ENCODE peak calls at places on chromosomes 7 and 10, in four cellular contexts. One of them, this sample, is unnamed.

GRCh38 chr7:150564045-150564444 is 3.1 kb upstream of the GIMAP4 start:
- DNase-seq in hypothalamus: no peak
- DNase-seq in activated T-helper 1 cell treated with Interleukin-2 at 50 U/mL for 16 hours: no peak
- DNase-seq in T-helper 2 cell: peak
- DNase-seq in this sample: no peak

GRCh38 chr10:97915761-97916160 is 66.1 kb downstream of the GOLGA7B start:
- DNase-seq in hypothalamus: peak
- DNase-seq in activated T-helper 1 cell treated with Interleukin-2 at 50 U/mL for 16 hours: no peak
- DNase-seq in T-helper 2 cell: no peak
- DNase-seq in this sample: no peak

GRCh38 chr7:112010994-112011393 is 195.2 kb downstream of the DOCK4 start:
- DNase-seq in hypothalamus: no peak
- DNase-seq in activated T-helper 1 cell treated with Interleukin-2 at 50 U/mL for 16 hours: no peak
- DNase-seq in T-helper 2 cell: no peak
- DNase-seq in this sample: no peak

GRCh38 chr7:88759216-88759955 is at the start of gene ZNF804B:
- DNase-seq in hypothalamus: peak
- DNase-seq in activated T-helper 1 cell treated with Interleukin-2 at 50 U/mL for 16 hours: no peak
- DNase-seq in T-helper 2 cell: no peak
- DNase-seq in this sample: peak

GRCh38 chr10:76411719-76412435 is 980.5 kb downstream of the LRMDA start:
- DNase-seq in hypothalamus: no peak
- DNase-seq in activated T-helper 1 cell treated with Interleukin-2 at 50 U/mL for 16 hours: no peak
- DNase-seq in T-helper 2 cell: no peak
- DNase-seq in this sample: no peak

GRCh38 chr7:37234928-37235327 is 213.7 kb downstream of the ELMO1 start:
- DNase-seq in hypothalamus: no peak
- DNase-seq in activated T-helper 1 cell treated with Interleukin-2 at 50 U/mL for 16 hours: no peak
- DNase-seq in T-helper 2 cell: no peak
- DNase-seq in this sample: peak

GRCh38 chr7:2673934-2674333 is 14.1 kb upstream of the AMZ1 start:
- DNase-seq in hypothalamus: no peak
- DNase-seq in activated T-helper 1 cell treated with Interleukin-2 at 50 U/mL for 16 hours: no peak
- DNase-seq in T-helper 2 cell: no peak
- DNase-seq in this sample: no peak

GRCh38 chr10:93211989-93212388 is 138.3 kb downstream of the CYP26A1 start:
- DNase-seq in hypothalamus: no peak
- DNase-seq in activated T-helper 1 cell treated with Interleukin-2 at 50 U/mL for 16 hours: no peak
- DNase-seq in T-helper 2 cell: no peak
- DNase-seq in this sample: no peak

GRCh38 chr7:129914536-129915272 is 38.1 kb downstream of the UBE2H start:
- DNase-seq in hypothalamus: no peak
- DNase-seq in activated T-helper 1 cell treated with Interleukin-2 at 50 U/mL for 16 hours: no peak
- DNase-seq in T-helper 2 cell: peak
- DNase-seq in this sample: no peak

GRCh38 chr10:129793479-129793878 is 170.6 kb downstream of the EBF3 start:
- DNase-seq in hypothalamus: no peak
- DNase-seq in activated T-helper 1 cell treated with Interleukin-2 at 50 U/mL for 16 hours: no peak
- DNase-seq in T-helper 2 cell: no peak
- DNase-seq in this sample: no peak

GRCh38 chr10:35563266-35563891 is 41.8 kb upstream of the GJD4 start:
- DNase-seq in hypothalamus: peak
- DNase-seq in activated T-helper 1 cell treated with Interleukin-2 at 50 U/mL for 16 hours: no peak
- DNase-seq in T-helper 2 cell: no peak
- DNase-seq in this sample: peak

GRCh38 chr7:88668591-88668990 is 90.9 kb upstream of the ZNF804B start:
- DNase-seq in hypothalamus: no peak
- DNase-seq in activated T-helper 1 cell treated with Interleukin-2 at 50 U/mL for 16 hours: no peak
- DNase-seq in T-helper 2 cell: no peak
- DNase-seq in this sample: peak

GRCh38 chr10:17143055-17143690 is 13.6 kb upstream of the CUBN start:
- DNase-seq in hypothalamus: no peak
- DNase-seq in activated T-helper 1 cell treated with Interleukin-2 at 50 U/mL for 16 hours: no peak
- DNase-seq in T-helper 2 cell: no peak
- DNase-seq in this sample: no peak

GRCh38 chr7:604038-604883 is 84.6 kb upstream of the PDGFA start:
- DNase-seq in hypothalamus: peak
- DNase-seq in activated T-helper 1 cell treated with Interleukin-2 at 50 U/mL for 16 hours: peak
- DNase-seq in T-helper 2 cell: peak
- DNase-seq in this sample: no peak

GRCh38 chr10:58898854-58899573 is 277.4 kb upstream of the PHYHIPL start:
- DNase-seq in hypothalamus: no peak
- DNase-seq in activated T-helper 1 cell treated with Interleukin-2 at 50 U/mL for 16 hours: no peak
- DNase-seq in T-helper 2 cell: no peak
- DNase-seq in this sample: peak

GRCh38 chr7:100583132-100584045 is 2.5 kb downstream of the LRCH4 start:
- DNase-seq in hypothalamus: peak
- DNase-seq in activated T-helper 1 cell treated with Interleukin-2 at 50 U/mL for 16 hours: peak
- DNase-seq in T-helper 2 cell: peak
- DNase-seq in this sample: peak

GRCh38 chr7:28487487-28487886 is 75.2 kb downstream of the CREB5 start:
- DNase-seq in hypothalamus: no peak
- DNase-seq in activated T-helper 1 cell treated with Interleukin-2 at 50 U/mL for 16 hours: no peak
- DNase-seq in T-helper 2 cell: no peak
- DNase-seq in this sample: no peak

GRCh38 chr10:1048349-1048731 is 579 bp downstream of the IDI1 start:
- DNase-seq in hypothalamus: no peak
- DNase-seq in activated T-helper 1 cell treated with Interleukin-2 at 50 U/mL for 16 hours: no peak
- DNase-seq in T-helper 2 cell: no peak
- DNase-seq in this sample: no peak

GRCh38 chr7:154928136-154929005 is 74.6 kb downstream of the PAXIP1 start:
- DNase-seq in hypothalamus: peak
- DNase-seq in activated T-helper 1 cell treated with Interleukin-2 at 50 U/mL for 16 hours: no peak
- DNase-seq in T-helper 2 cell: peak
- DNase-seq in this sample: peak

GRCh38 chr7:69893915-69894314 is 295.6 kb downstream of the AUTS2 start:
- DNase-seq in hypothalamus: no peak
- DNase-seq in activated T-helper 1 cell treated with Interleukin-2 at 50 U/mL for 16 hours: no peak
- DNase-seq in T-helper 2 cell: no peak
- DNase-seq in this sample: peak

GRCh38 chr10:86367339-86367951 is 850 bp upstream of the GRID1 start:
- DNase-seq in hypothalamus: peak
- DNase-seq in activated T-helper 1 cell treated with Interleukin-2 at 50 U/mL for 16 hours: no peak
- DNase-seq in T-helper 2 cell: no peak
- DNase-seq in this sample: peak

GRCh38 chr7:27151341-27151944 is 940 bp downstream of the HOXA3 start:
- DNase-seq in hypothalamus: no peak
- DNase-seq in activated T-helper 1 cell treated with Interleukin-2 at 50 U/mL for 16 hours: no peak
- DNase-seq in T-helper 2 cell: no peak
- DNase-seq in this sample: peak

GRCh38 chr10:10490187-10490980 is 527.3 kb upstream of the CELF2 start:
- DNase-seq in hypothalamus: no peak
- DNase-seq in activated T-helper 1 cell treated with Interleukin-2 at 50 U/mL for 16 hours: no peak
- DNase-seq in T-helper 2 cell: no peak
- DNase-seq in this sample: no peak